ENCODE peak calls at places on chromosomes 3 and 15, in six cellular contexts. One of them, this sample, is unnamed.

GRCh38 chr15:100786901-100787566 is 92.6 kb upstream of the ALDH1A3 start:
- DNase-seq in non-pigmented ciliary epithelial cell: no peak
- DNase-seq in CD4-positive, alpha-beta memory T cell: no peak
- DNase-seq in WTC11: peak
- DNase-seq in fibroblast of villous mesenchyme: no peak
- DNase-seq in stimulated activated CD4-positive, alpha-beta T cell treated with anti-CD3 and anti-CD28 coated beads, Interleukin-12 subunit alpha, Interleukin-12 subunit beta, amount 100 ng/mL, for 4 hours: no peak
- DNase-seq in this sample: no peak

GRCh38 chr15:41501191-41501917 is 7.7 kb downstream of the ITPKA start:
- DNase-seq in non-pigmented ciliary epithelial cell: no peak
- DNase-seq in CD4-positive, alpha-beta memory T cell: no peak
- DNase-seq in WTC11: peak
- DNase-seq in fibroblast of villous mesenchyme: peak
- DNase-seq in stimulated activated CD4-positive, alpha-beta T cell treated with anti-CD3 and anti-CD28 coated beads, Interleukin-12 subunit alpha, Interleukin-12 subunit beta, amount 100 ng/mL, for 4 hours: peak
- DNase-seq in this sample: peak

GRCh38 chr15:43958894-43959330 is 132.1 kb downstream of the WDR76 start:
- DNase-seq in non-pigmented ciliary epithelial cell: peak
- DNase-seq in CD4-positive, alpha-beta memory T cell: no peak
- DNase-seq in WTC11: no peak
- DNase-seq in fibroblast of villous mesenchyme: peak
- DNase-seq in stimulated activated CD4-positive, alpha-beta T cell treated with anti-CD3 and anti-CD28 coated beads, Interleukin-12 subunit alpha, Interleukin-12 subunit beta, amount 100 ng/mL, for 4 hours: no peak
- DNase-seq in this sample: no peak

GRCh38 chr15:70329179-70329578 is 231.5 kb upstream of the TLE3 start:
- DNase-seq in non-pigmented ciliary epithelial cell: no peak
- DNase-seq in CD4-positive, alpha-beta memory T cell: no peak
- DNase-seq in WTC11: no peak
- DNase-seq in fibroblast of villous mesenchyme: no peak
- DNase-seq in stimulated activated CD4-positive, alpha-beta T cell treated with anti-CD3 and anti-CD28 coated beads, Interleukin-12 subunit alpha, Interleukin-12 subunit beta, amount 100 ng/mL, for 4 hours: no peak
- DNase-seq in this sample: no peak

GRCh38 chr3:102926618-102927017 is 491.8 kb downstream of the ZPLD1 start:
- DNase-seq in non-pigmented ciliary epithelial cell: no peak
- DNase-seq in CD4-positive, alpha-beta memory T cell: no peak
- DNase-seq in WTC11: no peak
- DNase-seq in fibroblast of villous mesenchyme: no peak
- DNase-seq in stimulated activated CD4-positive, alpha-beta T cell treated with anti-CD3 and anti-CD28 coated beads, Interleukin-12 subunit alpha, Interleukin-12 subunit beta, amount 100 ng/mL, for 4 hours: no peak
- DNase-seq in this sample: no peak

GRCh38 chr15:85120351-85121113 is 138.9 kb downstream of the PDE8A start:
- DNase-seq in non-pigmented ciliary epithelial cell: no peak
- DNase-seq in CD4-positive, alpha-beta memory T cell: no peak
- DNase-seq in WTC11: no peak
- DNase-seq in fibroblast of villous mesenchyme: no peak
- DNase-seq in stimulated activated CD4-positive, alpha-beta T cell treated with anti-CD3 and anti-CD28 coated beads, Interleukin-12 subunit alpha, Interleukin-12 subunit beta, amount 100 ng/mL, for 4 hours: no peak
- DNase-seq in this sample: no peak

GRCh38 chr15:25803541-25803940 is 59.6 kb downstream of the ATP10A start:
- DNase-seq in non-pigmented ciliary epithelial cell: no peak
- DNase-seq in CD4-positive, alpha-beta memory T cell: no peak
- DNase-seq in WTC11: no peak
- DNase-seq in fibroblast of villous mesenchyme: no peak
- DNase-seq in stimulated activated CD4-positive, alpha-beta T cell treated with anti-CD3 and anti-CD28 coated beads, Interleukin-12 subunit alpha, Interleukin-12 subunit beta, amount 100 ng/mL, for 4 hours: no peak
- DNase-seq in this sample: no peak

GRCh38 chr3:17151598-17152373 is 267.0 kb downstream of the PLCL2 start:
- DNase-seq in non-pigmented ciliary epithelial cell: no peak
- DNase-seq in CD4-positive, alpha-beta memory T cell: peak
- DNase-seq in WTC11: no peak
- DNase-seq in fibroblast of villous mesenchyme: no peak
- DNase-seq in stimulated activated CD4-positive, alpha-beta T cell treated with anti-CD3 and anti-CD28 coated beads, Interleukin-12 subunit alpha, Interleukin-12 subunit beta, amount 100 ng/mL, for 4 hours: peak
- DNase-seq in this sample: no peak

GRCh38 chr3:175432338-175433025 is 573.3 kb downstream of the NAALADL2 start:
- DNase-seq in non-pigmented ciliary epithelial cell: peak
- DNase-seq in CD4-positive, alpha-beta memory T cell: no peak
- DNase-seq in WTC11: no peak
- DNase-seq in fibroblast of villous mesenchyme: peak
- DNase-seq in stimulated activated CD4-positive, alpha-beta T cell treated with anti-CD3 and anti-CD28 coated beads, Interleukin-12 subunit alpha, Interleukin-12 subunit beta, amount 100 ng/mL, for 4 hours: no peak
- DNase-seq in this sample: no peak

GRCh38 chr3:29329986-29330514 is 49.2 kb downstream of the RBMS3 start:
- DNase-seq in non-pigmented ciliary epithelial cell: no peak
- DNase-seq in CD4-positive, alpha-beta memory T cell: no peak
- DNase-seq in WTC11: no peak
- DNase-seq in fibroblast of villous mesenchyme: peak
- DNase-seq in stimulated activated CD4-positive, alpha-beta T cell treated with anti-CD3 and anti-CD28 coated beads, Interleukin-12 subunit alpha, Interleukin-12 subunit beta, amount 100 ng/mL, for 4 hours: no peak
- DNase-seq in this sample: no peak

GRCh38 chr3:57918123-57918837 is 89.9 kb upstream of the FLNB start:
- DNase-seq in non-pigmented ciliary epithelial cell: peak
- DNase-seq in CD4-positive, alpha-beta memory T cell: no peak
- DNase-seq in WTC11: no peak
- DNase-seq in fibroblast of villous mesenchyme: peak
- DNase-seq in stimulated activated CD4-positive, alpha-beta T cell treated with anti-CD3 and anti-CD28 coated beads, Interleukin-12 subunit alpha, Interleukin-12 subunit beta, amount 100 ng/mL, for 4 hours: no peak
- DNase-seq in this sample: no peak

GRCh38 chr3:111794701-111795100 is 64.4 kb upstream of the PHLDB2 start:
- DNase-seq in non-pigmented ciliary epithelial cell: no peak
- DNase-seq in CD4-positive, alpha-beta memory T cell: no peak
- DNase-seq in WTC11: no peak
- DNase-seq in fibroblast of villous mesenchyme: no peak
- DNase-seq in stimulated activated CD4-positive, alpha-beta T cell treated with anti-CD3 and anti-CD28 coated beads, Interleukin-12 subunit alpha, Interleukin-12 subunit beta, amount 100 ng/mL, for 4 hours: no peak
- DNase-seq in this sample: no peak

GRCh38 chr3:127418560-127419099 is 130.8 kb upstream of the PRR20G start:
- DNase-seq in non-pigmented ciliary epithelial cell: no peak
- DNase-seq in CD4-positive, alpha-beta memory T cell: no peak
- DNase-seq in WTC11: no peak
- DNase-seq in fibroblast of villous mesenchyme: no peak
- DNase-seq in stimulated activated CD4-positive, alpha-beta T cell treated with anti-CD3 and anti-CD28 coated beads, Interleukin-12 subunit alpha, Interleukin-12 subunit beta, amount 100 ng/mL, for 4 hours: no peak
- DNase-seq in this sample: no peak

GRCh38 chr15:74631935-74632560 is 16.4 kb downstream of the CLK3 start:
- DNase-seq in non-pigmented ciliary epithelial cell: no peak
- DNase-seq in CD4-positive, alpha-beta memory T cell: peak
- DNase-seq in WTC11: peak
- DNase-seq in fibroblast of villous mesenchyme: peak
- DNase-seq in stimulated activated CD4-positive, alpha-beta T cell treated with anti-CD3 and anti-CD28 coated beads, Interleukin-12 subunit alpha, Interleukin-12 subunit beta, amount 100 ng/mL, for 4 hours: peak
- DNase-seq in this sample: peak

GRCh38 chr3:167920747-167921146 is 175.0 kb downstream of the GOLIM4 start:
- DNase-seq in non-pigmented ciliary epithelial cell: no peak
- DNase-seq in CD4-positive, alpha-beta memory T cell: no peak
- DNase-seq in WTC11: no peak
- DNase-seq in fibroblast of villous mesenchyme: no peak
- DNase-seq in stimulated activated CD4-positive, alpha-beta T cell treated with anti-CD3 and anti-CD28 coated beads, Interleukin-12 subunit alpha, Interleukin-12 subunit beta, amount 100 ng/mL, for 4 hours: no peak
- DNase-seq in this sample: no peak

GRCh38 chr3:50587806-50588758 is 18.8 kb downstream of the HEMK1 start:
- DNase-seq in non-pigmented ciliary epithelial cell: no peak
- DNase-seq in CD4-positive, alpha-beta memory T cell: peak
- DNase-seq in WTC11: no peak
- DNase-seq in fibroblast of villous mesenchyme: no peak
- DNase-seq in stimulated activated CD4-positive, alpha-beta T cell treated with anti-CD3 and anti-CD28 coated beads, Interleukin-12 subunit alpha, Interleukin-12 subunit beta, amount 100 ng/mL, for 4 hours: peak
- DNase-seq in this sample: no peak

GRCh38 chr3:185842241-185842640 is 17.4 kb upstream of the IGF2BP2 start:
- DNase-seq in non-pigmented ciliary epithelial cell: no peak
- DNase-seq in CD4-positive, alpha-beta memory T cell: no peak
- DNase-seq in WTC11: no peak
- DNase-seq in fibroblast of villous mesenchyme: no peak
- DNase-seq in stimulated activated CD4-positive, alpha-beta T cell treated with anti-CD3 and anti-CD28 coated beads, Interleukin-12 subunit alpha, Interleukin-12 subunit beta, amount 100 ng/mL, for 4 hours: no peak
- DNase-seq in this sample: no peak

GRCh38 chr15:68812596-68813548 is 7.8 kb downstream of the ANP32A start:
- DNase-seq in non-pigmented ciliary epithelial cell: no peak
- DNase-seq in CD4-positive, alpha-beta memory T cell: no peak
- DNase-seq in WTC11: no peak
- DNase-seq in fibroblast of villous mesenchyme: peak
- DNase-seq in stimulated activated CD4-positive, alpha-beta T cell treated with anti-CD3 and anti-CD28 coated beads, Interleukin-12 subunit alpha, Interleukin-12 subunit beta, amount 100 ng/mL, for 4 hours: no peak
- DNase-seq in this sample: no peak

GRCh38 chr3:133460809-133461208 is 61.0 kb downstream of the BFSP2 start:
- DNase-seq in non-pigmented ciliary epithelial cell: no peak
- DNase-seq in CD4-positive, alpha-beta memory T cell: no peak
- DNase-seq in WTC11: no peak
- DNase-seq in fibroblast of villous mesenchyme: no peak
- DNase-seq in stimulated activated CD4-positive, alpha-beta T cell treated with anti-CD3 and anti-CD28 coated beads, Interleukin-12 subunit alpha, Interleukin-12 subunit beta, amount 100 ng/mL, for 4 hours: no peak
- DNase-seq in this sample: no peak

GRCh38 chr3:170062769-170063168 is 25.0 kb downstream of the GPR160 start:
- DNase-seq in non-pigmented ciliary epithelial cell: no peak
- DNase-seq in CD4-positive, alpha-beta memory T cell: no peak
- DNase-seq in WTC11: peak
- DNase-seq in fibroblast of villous mesenchyme: no peak
- DNase-seq in stimulated activated CD4-positive, alpha-beta T cell treated with anti-CD3 and anti-CD28 coated beads, Interleukin-12 subunit alpha, Interleukin-12 subunit beta, amount 100 ng/mL, for 4 hours: no peak
- DNase-seq in this sample: no peak

GRCh38 chr3:172201990-172202318 is 162.6 kb downstream of the FNDC3B start:
- DNase-seq in non-pigmented ciliary epithelial cell: peak
- DNase-seq in CD4-positive, alpha-beta memory T cell: no peak
- DNase-seq in WTC11: no peak
- DNase-seq in fibroblast of villous mesenchyme: peak
- DNase-seq in stimulated activated CD4-positive, alpha-beta T cell treated with anti-CD3 and anti-CD28 coated beads, Interleukin-12 subunit alpha, Interleukin-12 subunit beta, amount 100 ng/mL, for 4 hours: no peak
- DNase-seq in this sample: no peak

GRCh38 chr15:85411992-85412538 is 31.7 kb downstream of the AKAP13 start:
- DNase-seq in non-pigmented ciliary epithelial cell: no peak
- DNase-seq in CD4-positive, alpha-beta memory T cell: no peak
- DNase-seq in WTC11: no peak
- DNase-seq in fibroblast of villous mesenchyme: peak
- DNase-seq in stimulated activated CD4-positive, alpha-beta T cell treated with anti-CD3 and anti-CD28 coated beads, Interleukin-12 subunit alpha, Interleukin-12 subunit beta, amount 100 ng/mL, for 4 hours: no peak
- DNase-seq in this sample: no peak

GRCh38 chr15:81155375-81156218 is 21.5 kb downstream of the CFAP161 start:
- DNase-seq in non-pigmented ciliary epithelial cell: peak
- DNase-seq in CD4-positive, alpha-beta memory T cell: peak
- DNase-seq in WTC11: no peak
- DNase-seq in fibroblast of villous mesenchyme: peak
- DNase-seq in stimulated activated CD4-positive, alpha-beta T cell treated with anti-CD3 and anti-CD28 coated beads, Interleukin-12 subunit alpha, Interleukin-12 subunit beta, amount 100 ng/mL, for 4 hours: no peak
- DNase-seq in this sample: peak

GRCh38 chr3:52089691-52090090 is 33.3 kb upstream of the DUSP7 start:
- DNase-seq in non-pigmented ciliary epithelial cell: no peak
- DNase-seq in CD4-positive, alpha-beta memory T cell: no peak
- DNase-seq in WTC11: no peak
- DNase-seq in fibroblast of villous mesenchyme: no peak
- DNase-seq in stimulated activated CD4-positive, alpha-beta T cell treated with anti-CD3 and anti-CD28 coated beads, Interleukin-12 subunit alpha, Interleukin-12 subunit beta, amount 100 ng/mL, for 4 hours: no peak
- DNase-seq in this sample: no peak

GRCh38 chr15:32993285-32993684 is 201.2 kb downstream of the FMN1 start:
- DNase-seq in non-pigmented ciliary epithelial cell: no peak
- DNase-seq in CD4-positive, alpha-beta memory T cell: no peak
- DNase-seq in WTC11: no peak
- DNase-seq in fibroblast of villous mesenchyme: no peak
- DNase-seq in stimulated activated CD4-positive, alpha-beta T cell treated with anti-CD3 and anti-CD28 coated beads, Interleukin-12 subunit alpha, Interleukin-12 subunit beta, amount 100 ng/mL, for 4 hours: no peak
- DNase-seq in this sample: no peak

GRCh38 chr3:194690501-194691372 is 5.1 kb downstream of the FAM43A start:
- DNase-seq in non-pigmented ciliary epithelial cell: no peak
- DNase-seq in CD4-positive, alpha-beta memory T cell: no peak
- DNase-seq in WTC11: no peak
- DNase-seq in fibroblast of villous mesenchyme: no peak
- DNase-seq in stimulated activated CD4-positive, alpha-beta T cell treated with anti-CD3 and anti-CD28 coated beads, Interleukin-12 subunit alpha, Interleukin-12 subunit beta, amount 100 ng/mL, for 4 hours: no peak
- DNase-seq in this sample: no peak

GRCh38 chr3:187913617-187914033 is 168.4 kb upstream of the BCL6 start:
- DNase-seq in non-pigmented ciliary epithelial cell: no peak
- DNase-seq in CD4-positive, alpha-beta memory T cell: no peak
- DNase-seq in WTC11: no peak
- DNase-seq in fibroblast of villous mesenchyme: peak
- DNase-seq in stimulated activated CD4-positive, alpha-beta T cell treated with anti-CD3 and anti-CD28 coated beads, Interleukin-12 subunit alpha, Interleukin-12 subunit beta, amount 100 ng/mL, for 4 hours: no peak
- DNase-seq in this sample: no peak

GRCh38 chr15:33735637-33736247 is 232.6 kb upstream of the CHRM5 start:
- DNase-seq in non-pigmented ciliary epithelial cell: no peak
- DNase-seq in CD4-positive, alpha-beta memory T cell: no peak
- DNase-seq in WTC11: peak
- DNase-seq in fibroblast of villous mesenchyme: peak
- DNase-seq in stimulated activated CD4-positive, alpha-beta T cell treated with anti-CD3 and anti-CD28 coated beads, Interleukin-12 subunit alpha, Interleukin-12 subunit beta, amount 100 ng/mL, for 4 hours: no peak
- DNase-seq in this sample: peak